ENCODE peak calls at places on chromosomes 7 and 10, in five cellular contexts. F is fibroblast of villous mesenchyme; T is transverse colon; G is CD4-positive, CD25-positive, alpha-beta regulatory T cell; Z is activated CD4-positive, alpha-beta T cell treated with anti-CD3 and anti-CD28 coated beads for 36 hours. K is an unnamed sample.

GRCh38 chr10:71342850-71343773 is 24.1 kb downstream of the SLC29A3 start:
- DNase-seq in F (peak), T (peak), G (no peak), Z (no peak), K (no peak)

GRCh38 chr7:106858618-106859532 is 6.2 kb upstream of the PIK3CG start:
- DNase-seq in F (no peak), T (peak), G (no peak), Z (peak), K (no peak)

GRCh38 chr10:62433181-62433692 is 59.1 kb downstream of the ZNF365 start:
- DNase-seq in F (peak), T (no peak), G (no peak), Z (peak), K (peak)

GRCh38 chr7:98755138-98755898 is 114.5 kb downstream of the TMEM130 start:
- DNase-seq in F (no peak), T (no peak), G (no peak), Z (peak), K (no peak)

GRCh38 chr10:110618206-110618605 is 25.9 kb upstream of the RBM20 start:
- DNase-seq in F (no peak), T (no peak), G (no peak), Z (peak), K (no peak)

GRCh38 chr10:97388152-97388551 is 13.0 kb downstream of the RRP12 start:
- DNase-seq in F (no peak), T (no peak), G (no peak), Z (no peak), K (no peak)

GRCh38 chr7:159092701-159093121 is 52.0 kb downstream of the VIPR2 start:
- DNase-seq in F (no peak), T (peak), G (no peak), Z (no peak), K (peak)

GRCh38 chr7:159147687-159148086 is 3.0 kb upstream of the VIPR2 start:
- DNase-seq in F (no peak), T (no peak), G (no peak), Z (no peak), K (no peak)

GRCh38 chr10:103739039-103739764 is 116.2 kb downstream of the SH3PXD2A start:
- DNase-seq in F (peak), T (peak), G (no peak), Z (no peak), K (no peak)

K was measured in RWPE2.